ENCODE peak calls at places on chromosomes 11 and 22, in seven cellular contexts. I is cardiac fibroblast, X is GM13977, P is GM12865, L is GM20000, D is endothelial cell, W is transverse colon. Y is an unnamed sample.

GRCh38 chr11:72730243-72730642 is 22.0 kb downstream of the ARAP1 start:
- DNase-seq in I (no peak), X (no peak), P (no peak), L (no peak), D (no peak), W (no peak), Y (no peak)

GRCh38 chr11:65785329-65786007 is 1.4 kb upstream of the OVOL1 start:
- DNase-seq in I (no peak), X (no peak), P (no peak), L (no peak), D (no peak), W (no peak), Y (no peak)

GRCh38 chr22:40654522-40655167 is 18.1 kb upstream of the MRTFA start:
- DNase-seq in I (peak; percentile 83), X (no peak), P (no peak), L (no peak), D (peak; percentile 32), W (peak; percentile 37), Y (peak; percentile 42)

GRCh38 chr11:59901306-59901705 is 22.7 kb downstream of the OOSP3 start:
- DNase-seq in I (peak; percentile 52), X (no peak), P (no peak), L (no peak), D (peak; percentile 38), W (no peak), Y (peak; percentile 78)

GRCh38 chr11:72836111-72836510 is 21.9 kb downstream of the ATG16L2 start:
- DNase-seq in I (peak; percentile 46), X (no peak), P (no peak), L (no peak), D (no peak), W (no peak), Y (no peak)

GRCh38 chr11:78054971-78055370 is 8.7 kb upstream of the THRSP start:
- DNase-seq in I (no peak), X (no peak), P (no peak), L (no peak), D (no peak), W (no peak), Y (no peak)

GRCh38 chr11:12494699-12495098 is 117.3 kb downstream of the PARVA start:
- DNase-seq in I (peak; percentile 32), X (no peak), P (no peak), L (no peak), D (no peak), W (no peak), Y (peak; percentile 18)

GRCh38 chr22:45435544-45436139 is 22.1 kb downstream of the RIBC2 start:
- DNase-seq in I (peak; percentile 95), X (peak; percentile 86), P (peak; percentile 88), L (peak; percentile 92), D (peak; percentile 91), W (peak; percentile 93), Y (peak; percentile 85)

GRCh38 chr22:30036656-30037055 is 43.6 kb upstream of the HORMAD2 start:
- DNase-seq in I (no peak), X (no peak), P (no peak), L (no peak), D (no peak), W (no peak), Y (peak; percentile 9)

GRCh38 chr22:42270178-42270511 is 308 bp downstream of the TCF20 start:
- DNase-seq in I (no peak), X (no peak), P (peak; percentile 41), L (no peak), D (peak; percentile 49), W (no peak), Y (peak; percentile 35)

GRCh38 chr11:62664405-62665074 is 470 bp downstream of the C11orf98 start:
- DNase-seq in I (peak; percentile 52), X (peak; percentile 74), P (peak; percentile 86), L (peak; percentile 67), D (no peak), W (peak; percentile 74), Y (peak; percentile 65)

GRCh38 chr11:95242990-95243590 is 12.1 kb upstream of the SESN3 start:
- DNase-seq in I (no peak), X (no peak), P (no peak), L (no peak), D (no peak), W (no peak), Y (no peak)

GRCh38 chr11:69380921-69381581 is 87.1 kb downstream of the MYEOV start:
- DNase-seq in I (no peak), X (no peak), P (no peak), L (no peak), D (no peak), W (peak; percentile 4), Y (no peak)

GRCh38 chr11:44376423-44376822 is 66.5 kb upstream of the ALX4 start:
- DNase-seq in I (no peak), X (no peak), P (peak; percentile 9), L (no peak), D (no peak), W (no peak), Y (no peak)

GRCh38 chr11:96306933-96307747 is 35.9 kb downstream of the MAML2 start:
- DNase-seq in I (peak; percentile 99), X (no peak), P (no peak), L (no peak), D (peak; percentile 60), W (peak; percentile 90), Y (peak; percentile 100)

GRCh38 chr11:118887219-118887618 is 3.5 kb downstream of the CXCR5 start:
- DNase-seq in I (no peak), X (no peak), P (no peak), L (no peak), D (no peak), W (no peak), Y (no peak)

GRCh38 chr22:45159652-45160462 is 3.9 kb upstream of the NUP50 start:
- DNase-seq in I (peak; percentile 72), X (no peak), P (no peak), L (no peak), D (peak; percentile 14), W (peak; percentile 33), Y (peak; percentile 43)

GRCh38 chr11:40306938-40307548 is 1152.4 kb downstream of the LRRC4C start:
- DNase-seq in I (peak; percentile 64), X (peak; percentile 47), P (peak; percentile 46), L (peak; percentile 45), D (peak; percentile 25), W (no peak), Y (peak; percentile 65)

GRCh38 chr11:73481626-73482025 is 105.4 kb downstream of the RELT start:
- DNase-seq in I (no peak), X (no peak), P (no peak), L (no peak), D (no peak), W (no peak), Y (no peak)

GRCh38 chr11:19595840-19596751 is 116.5 kb upstream of the NAV2 start:
- DNase-seq in I (peak; percentile 81), X (no peak), P (no peak), L (no peak), D (no peak), W (no peak), Y (peak; percentile 94)

GRCh38 chr11:94417386-94417987 is 16.3 kb upstream of the GPR83 start:
- DNase-seq in I (peak; percentile 63), X (no peak), P (peak; percentile 12), L (no peak), D (no peak), W (no peak), Y (peak; percentile 44)

GRCh38 chr11:69951821-69952590 is 126.1 kb upstream of the ANO1 start:
- DNase-seq in I (no peak), X (no peak), P (no peak), L (no peak), D (no peak), W (no peak), Y (no peak)

GRCh38 chr11:72821221-72821919 is 7.2 kb downstream of the ATG16L2 start:
- DNase-seq in I (no peak), X (no peak), P (peak; percentile 5), L (no peak), D (no peak), W (peak; percentile 52), Y (no peak)

GRCh38 chr22:28882878-28883656 is at the start of gene ZNRF3:
- DNase-seq in I (peak; percentile 97), X (peak; percentile 90), P (peak; percentile 93), L (peak; percentile 89), D (peak; percentile 96), W (peak; percentile 95), Y (peak; percentile 92)
- TF ChIP-seq CTCF in I (no peak), X (no peak), P (no peak), L (no peak), D (no peak), W (peak; percentile 8), Y (no peak)

DNA sequence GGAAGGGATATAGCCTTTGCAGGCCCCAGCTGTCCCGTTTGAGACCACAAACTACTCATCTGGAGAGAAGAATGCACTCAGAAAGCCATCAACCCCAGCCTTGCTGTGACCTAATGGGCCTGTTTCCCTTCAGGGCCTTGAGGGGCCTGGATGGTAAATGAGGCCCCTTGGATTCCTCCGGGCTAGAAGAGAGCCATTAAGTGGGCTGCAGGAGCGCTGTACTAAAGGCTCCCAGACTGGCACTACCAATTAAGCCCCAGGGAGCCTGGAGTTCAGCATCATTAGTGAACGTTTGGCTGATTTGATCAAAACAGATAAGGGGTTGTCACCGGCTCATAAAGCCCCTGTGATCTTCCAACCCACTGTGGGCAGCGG is 23.0 kb downstream of the CD5 start:
- DNase-seq in I (no peak), X (no peak), P (no peak), L (no peak), D (no peak), W (no peak), Y (no peak)
- TF ChIP-seq CTCF in I (no peak), X (no peak), P (no peak), L (no peak), D (no peak), W (no peak), Y (no peak)

GRCh38 chr11:10750838-10751580 is at the start of gene CTR9:
- DNase-seq in I (peak; percentile 95), X (peak; percentile 85), P (peak; percentile 95), L (peak; percentile 85), D (peak; percentile 92), W (peak; percentile 95), Y (peak; percentile 91)
- TF ChIP-seq CTCF in I (peak; percentile 30), X (peak; percentile 49), P (peak; percentile 25), L (no peak), D (no peak), W (no peak), Y (no peak)

GRCh38 chr11:101003468-101003867 is 126.1 kb downstream of the PGR start:
- DNase-seq in I (no peak), X (no peak), P (peak; percentile 27), L (no peak), D (no peak), W (no peak), Y (peak; percentile 34)
- TF ChIP-seq CTCF in I (no peak), X (no peak), P (peak; percentile 18), L (no peak), D (no peak), W (no peak), Y (peak; percentile 20)